ENCODE peak calls at places on chromosomes 1 and 21, in six cellular contexts. F is stomach, I is A673, E is fibroblast of the aortic adventitia, T is Panc1, L is GM12864. K is an unnamed sample.

GRCh38 chr1:230849451-230850194 is 18.7 kb downstream of the C1orf198 start:
- DNase-seq in F (no peak), I (no peak), E (peak), T (no peak), L (no peak), K (no peak)

GRCh38 chr1:27687906-27688305 is 15.9 kb upstream of the IFI6 start:
- DNase-seq in F (no peak), I (no peak), E (no peak), T (no peak), L (no peak), K (no peak)

GRCh38 chr1:205775717-205776056 is 405 bp upstream of the RAB29 start:
- DNase-seq in F (no peak), I (no peak), E (peak), T (no peak), L (no peak), K (no peak)

GRCh38 chr1:172559811-172560210 is 26.9 kb downstream of the SUCO start:
- DNase-seq in F (no peak), I (no peak), E (no peak), T (no peak), L (no peak), K (no peak)

GRCh38 chr1:2594001-2594640 is 7.5 kb downstream of the PRXL2B start:
- DNase-seq in F (peak), I (peak), E (peak), T (no peak), L (no peak), K (peak)

GRCh38 chr1:117093091-117093534 is 28.4 kb downstream of the TRIM45 start:
- DNase-seq in F (peak), I (peak), E (peak), T (no peak), L (no peak), K (no peak)

GRCh38 chr21:29311802-29312201 is 13.1 kb downstream of the BACH1 start:
- DNase-seq in F (no peak), I (no peak), E (no peak), T (no peak), L (no peak), K (no peak)

GRCh38 chr1:66330711-66331110 is 203.2 kb upstream of the SGIP1 start:
- DNase-seq in F (no peak), I (no peak), E (peak), T (no peak), L (no peak), K (no peak)

GRCh38 chr1:58500036-58500435 is 46.5 kb downstream of the OMA1 start:
- DNase-seq in F (no peak), I (no peak), E (no peak), T (no peak), L (no peak), K (no peak)

GRCh38 chr1:162283657-162284056 is 93.0 kb downstream of the SPATA46 start:
- DNase-seq in F (peak), I (no peak), E (no peak), T (no peak), L (no peak), K (no peak)

GRCh38 chr1:39418223-39418622 is 73.2 kb upstream of the BMP8A start:
- DNase-seq in F (no peak), I (no peak), E (no peak), T (no peak), L (no peak), K (no peak)

GRCh38 chr1:109969907-109970306 is 14.7 kb upstream of the AHCYL1 start:
- DNase-seq in F (no peak), I (no peak), E (no peak), T (no peak), L (no peak), K (no peak)

GRCh38 chr1:11751087-11751486 is 10.9 kb upstream of the C1orf167 start:
- DNase-seq in F (no peak), I (no peak), E (no peak), T (no peak), L (no peak), K (no peak)

GRCh38 chr1:164188507-164188906 is 370.5 kb upstream of the PBX1 start:
- DNase-seq in F (no peak), I (no peak), E (no peak), T (no peak), L (no peak), K (no peak)

GRCh38 chr1:235292790-235293189 is 35.2 kb downstream of the ARID4B start:
- DNase-seq in F (no peak), I (no peak), E (no peak), T (no peak), L (no peak), K (no peak)

GRCh38 chr1:212655668-212656440 is 43.8 kb downstream of the BATF3 start:
- DNase-seq in F (no peak), I (no peak), E (peak), T (no peak), L (no peak), K (no peak)

GRCh38 chr1:10756842-10757241 is 39.6 kb downstream of the CASZ1 start:
- DNase-seq in F (peak), I (no peak), E (no peak), T (no peak), L (no peak), K (no peak)

GRCh38 chr1:228850141-228851100 is 115.1 kb downstream of the RHOU start:
- DNase-seq in F (no peak), I (no peak), E (no peak), T (no peak), L (no peak), K (no peak)

GRCh38 chr1:37323486-37324377 is 150.6 kb upstream of the ZC3H12A start:
- DNase-seq in F (no peak), I (peak), E (peak), T (peak), L (peak), K (no peak)

GRCh38 chr1:23216771-23217420 is 406 bp downstream of the HTR1D start:
- DNase-seq in F (peak), I (peak), E (no peak), T (no peak), L (no peak), K (no peak)

GRCh38 chr1:8026976-8027747 is 1.1 kb upstream of the ERRFI1 start:
- DNase-seq in F (peak), I (no peak), E (peak), T (no peak), L (no peak), K (no peak)

GRCh38 chr1:165114022-165114888 is 242.3 kb downstream of the LMX1A start:
- DNase-seq in F (no peak), I (peak), E (peak), T (peak), L (no peak), K (no peak)

GRCh38 chr1:43445618-43446387 is 7.9 kb downstream of the HYI start:
- DNase-seq in F (peak), I (no peak), E (no peak), T (no peak), L (no peak), K (no peak)

GRCh38 chr1:35569956-35570355 is 3.2 kb upstream of the TFAP2E start:
- DNase-seq in F (no peak), I (no peak), E (peak), T (no peak), L (no peak), K (no peak)

GRCh38 chr1:155184835-155185782 is 11.5 kb downstream of the TRIM46 start:
- DNase-seq in F (peak), I (no peak), E (no peak), T (no peak), L (no peak), K (peak)

GRCh38 chr1:29256395-29256794 is 20.1 kb downstream of the PTPRU start:
- DNase-seq in F (no peak), I (no peak), E (no peak), T (no peak), L (no peak), K (peak)

GRCh38 chr1:47621483-47621882 is 183.6 kb downstream of the FOXD2 start:
- DNase-seq in F (peak), I (no peak), E (no peak), T (no peak), L (no peak), K (no peak)

GRCh38 chr1:182120411-182121258 is 59.1 kb upstream of the ZNF648 start:
- DNase-seq in F (peak), I (no peak), E (no peak), T (no peak), L (no peak), K (no peak)

GRCh38 chr1:22814176-22815042 is 103.8 kb downstream of the EPHB2 start:
- DNase-seq in F (no peak), I (no peak), E (peak), T (no peak), L (no peak), K (no peak)

GRCh38 chr1:192527950-192528349 is 47.6 kb upstream of the RGS1 start:
- DNase-seq in F (no peak), I (no peak), E (no peak), T (no peak), L (no peak), K (no peak)
- TF ChIP-seq CTCF in F (no peak), I (no peak), E (no peak), T (no peak), L (no peak), K (no peak)

DNA sequence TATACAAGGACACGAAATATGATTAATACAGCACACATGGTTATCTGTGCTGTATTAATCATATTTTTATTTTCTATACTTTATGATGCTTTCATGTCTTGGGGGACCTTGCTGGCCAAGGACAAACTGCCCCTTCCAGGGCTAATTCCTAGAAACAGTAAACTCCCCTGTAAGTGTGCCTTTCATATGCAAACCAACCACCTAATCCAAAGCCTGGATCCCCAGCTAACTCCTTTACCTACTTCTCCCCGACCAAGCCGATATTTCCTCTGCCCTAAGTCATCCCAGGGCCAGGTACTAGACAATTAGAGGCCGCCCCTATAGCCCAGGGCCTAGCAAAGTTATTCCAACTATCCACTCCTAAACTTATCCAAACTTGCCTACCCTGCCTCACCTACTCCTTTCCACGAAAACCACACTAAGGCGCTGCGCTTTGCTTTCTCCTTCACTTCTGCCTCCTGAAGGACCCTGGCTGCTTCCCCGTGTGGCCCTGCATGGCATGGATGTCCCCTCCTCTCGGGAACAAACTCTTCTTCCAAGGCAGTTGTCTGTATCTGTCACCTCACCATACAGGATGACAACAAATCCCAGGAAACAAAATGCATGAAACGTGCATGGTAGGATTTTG is 10.2 kb downstream of the SH3BP5L start:
- DNase-seq in F (no peak), I (no peak), E (no peak), T (no peak), L (no peak), K (no peak)
- TF ChIP-seq CTCF in F (no peak), I (no peak), E (no peak), T (no peak), L (no peak), K (no peak)

DNA sequence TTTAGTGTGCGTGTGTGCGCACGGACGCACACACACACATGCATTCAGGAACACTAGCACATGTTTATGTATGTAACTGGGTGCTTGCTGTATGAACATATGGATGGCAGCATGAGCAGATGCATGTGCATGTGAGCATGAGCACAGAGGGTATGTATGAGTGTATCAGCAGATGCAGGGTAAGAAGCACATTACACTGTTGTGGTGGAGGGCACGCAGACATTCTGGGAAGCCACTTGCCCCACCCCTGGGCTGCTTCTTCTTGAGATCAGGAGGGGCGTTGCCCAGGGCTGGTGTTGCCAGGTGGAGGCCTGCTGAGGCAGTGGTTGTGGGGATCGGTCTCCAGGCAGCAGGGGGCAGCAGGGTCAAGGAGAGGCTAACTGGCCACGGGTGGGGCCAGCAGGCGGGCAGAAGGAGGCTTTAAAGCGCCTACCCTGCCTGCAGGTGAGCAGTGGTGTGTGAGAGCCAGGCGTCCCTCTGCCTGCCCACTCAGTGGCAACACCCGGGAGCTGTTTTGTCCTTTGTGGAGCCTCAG is 3.9 kb upstream of the P3R3URF start:
- DNase-seq in F (peak), I (no peak), E (no peak), T (peak), L (no peak), K (no peak)
- TF ChIP-seq CTCF in F (peak), I (no peak), E (no peak), T (no peak), L (peak), K (no peak)

DNA sequence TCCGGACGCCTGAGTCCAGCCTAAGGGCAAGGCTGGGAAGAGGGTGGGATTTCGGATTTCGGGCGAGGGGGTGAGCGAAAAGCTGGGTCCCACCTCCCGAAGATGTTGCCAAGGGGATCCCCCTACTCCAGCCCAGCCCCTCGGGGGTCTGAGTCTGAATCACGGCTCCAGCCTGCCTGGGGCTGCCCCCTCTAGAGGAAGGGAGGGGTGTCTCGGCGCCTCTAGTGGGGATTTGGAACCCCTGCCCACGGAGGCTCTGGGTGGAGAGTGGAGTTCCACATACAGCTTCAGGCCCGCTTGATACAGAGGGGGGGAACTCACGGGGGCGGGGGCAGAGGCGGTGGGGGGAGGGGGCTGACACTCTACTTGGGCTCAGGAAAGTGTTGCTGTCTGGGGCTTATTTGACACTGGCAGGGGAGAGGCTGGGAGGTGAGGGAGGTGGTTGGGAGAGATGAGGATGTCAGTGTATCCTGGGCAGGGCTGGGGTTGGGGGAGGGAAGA is 686 bp downstream of the KIRREL1 start:
- DNase-seq in F (no peak), I (no peak), E (no peak), T (no peak), L (no peak), K (no peak)
- TF ChIP-seq CTCF in F (no peak), I (no peak), E (peak), T (peak), L (no peak), K (no peak)

DNA sequence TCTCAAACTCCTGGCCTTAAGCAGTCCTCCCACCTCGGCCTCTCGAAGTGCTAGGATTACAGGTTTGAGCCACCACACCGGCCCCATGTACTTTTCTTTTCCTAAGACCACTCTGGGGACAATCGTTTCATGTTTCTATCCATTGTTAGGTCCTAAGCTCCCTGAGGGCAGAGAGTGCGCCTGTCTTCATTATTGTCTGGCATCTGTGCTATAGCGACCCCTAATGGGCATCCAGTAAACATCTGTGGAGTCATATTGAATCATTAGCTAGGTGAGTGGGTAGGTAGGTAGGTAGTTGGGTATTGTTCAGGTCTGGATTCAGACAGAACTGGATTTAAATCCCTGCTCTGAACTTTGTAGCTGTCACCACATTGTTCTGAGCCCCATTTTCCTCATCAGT is 66.1 kb downstream of the TMEM53 start:
- DNase-seq in F (no peak), I (no peak), E (no peak), T (no peak), L (no peak), K (no peak)
- TF ChIP-seq CTCF in F (no peak), I (peak), E (peak), T (peak), L (peak), K (no peak)

DNA sequence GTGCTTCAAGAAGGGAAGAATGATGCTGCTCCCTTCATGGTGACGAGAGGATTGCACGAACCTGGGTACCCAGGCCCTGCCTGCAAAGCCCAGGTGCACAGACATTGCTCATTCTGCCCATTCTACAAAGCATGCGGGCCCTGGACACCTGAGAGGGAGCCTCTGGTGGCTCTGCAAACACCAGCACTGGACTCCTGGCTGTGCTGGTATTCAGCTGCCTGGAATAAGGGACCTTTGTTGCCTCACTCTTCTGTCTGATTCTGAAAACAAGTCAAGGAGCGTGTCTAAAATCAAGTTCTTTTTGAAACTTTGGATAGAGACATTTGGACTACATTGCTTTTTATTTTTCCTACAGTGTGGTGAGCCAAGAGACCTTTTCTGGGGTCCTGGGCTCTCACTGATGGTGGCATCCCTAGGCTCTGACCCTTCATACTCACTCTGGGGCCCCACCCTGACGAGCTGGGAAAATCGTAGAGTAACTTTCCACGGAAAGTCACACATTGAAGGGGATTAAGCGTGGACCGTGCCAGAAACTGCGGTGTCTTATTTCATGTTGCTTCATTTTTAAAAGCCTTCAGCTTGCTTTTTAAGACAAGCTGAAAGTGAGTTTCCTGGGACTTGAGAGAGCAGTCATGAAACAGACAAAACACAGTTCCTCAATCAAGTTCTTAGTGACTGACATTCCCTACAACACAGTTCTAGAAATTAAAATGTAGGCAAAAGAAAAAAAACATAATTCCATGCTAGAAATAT is 24.0 kb downstream of the ABCA4 start:
- DNase-seq in F (no peak), I (peak), E (peak), T (no peak), L (no peak), K (no peak)
- TF ChIP-seq CTCF in F (no peak), I (no peak), E (no peak), T (no peak), L (no peak), K (no peak)

DNA sequence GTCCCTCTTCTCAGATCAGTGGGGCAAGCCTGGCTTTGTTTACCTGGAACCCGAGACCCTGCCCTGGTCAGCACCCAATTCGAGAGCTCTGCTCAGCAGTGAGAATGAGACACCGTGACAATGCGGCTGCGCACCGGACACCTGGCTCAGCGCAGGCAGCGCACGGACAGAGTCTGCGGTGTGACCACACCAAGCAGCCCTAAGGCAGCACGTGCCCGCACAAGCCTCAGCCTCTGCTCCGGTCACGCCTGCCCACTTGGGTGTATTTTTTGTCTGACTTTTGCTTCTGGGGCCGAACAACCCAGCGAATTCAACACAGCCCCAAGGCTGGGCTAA is 4.7 kb downstream of the KRTAP10-8 start:
- DNase-seq in F (no peak), I (no peak), E (no peak), T (no peak), L (no peak), K (no peak)
- TF ChIP-seq CTCF in F (no peak), I (no peak), E (no peak), T (no peak), L (no peak), K (no peak)

GRCh38 chr1:204089044-204089751 is 16.3 kb downstream of the SOX13 start:
- DNase-seq in F (no peak), I (no peak), E (no peak), T (no peak), L (no peak), K (no peak)
- TF ChIP-seq CTCF in F (no peak), I (no peak), E (no peak), T (no peak), L (no peak), K (no peak)

GRCh38 chr1:160748182-160748876 is 9.3 kb downstream of the SLAMF7 start:
- DNase-seq in F (no peak), I (peak), E (no peak), T (no peak), L (no peak), K (no peak)
- TF ChIP-seq CTCF in F (no peak), I (peak), E (no peak), T (peak), L (peak), K (no peak)